ENCODE peak calls at places on chromosomes 7 and 10, in eight cellular contexts. R is GM10248, X is EL, B is heart right ventricle, H is Caki2, U is amygdala, V is AG04450, A is T47D. J is an unnamed sample.

GRCh38 chr7:106285801-106286492 is 1.2 kb upstream of the NAMPT start:
- DNase-seq in X (no peak), V (no peak), B (no peak), R (peak; percentile 70), H (peak; percentile 14), A (no peak), U (no peak), J (no peak)

GRCh38 chr7:151426486-151426905 is 13.4 kb downstream of the CRYGN start:
- DNase-seq in R (no peak), U (no peak), B (peak; percentile 55), H (peak; percentile 40), X (peak; percentile 95), A (no peak), V (peak; percentile 80), J (no peak)

GRCh38 chr7:79290841-79291497 is 162.5 kb downstream of the MAGI2 start:
- DNase-seq in B (no peak), A (no peak), U (no peak), X (peak; percentile 56), V (no peak), R (no peak), H (no peak), J (no peak)

GRCh38 chr7:142025896-142026295 is 30.2 kb downstream of the MGAM start:
- DNase-seq in U (no peak), X (peak; percentile 58), A (no peak), H (no peak), V (no peak), R (no peak), B (no peak), J (no peak)

GRCh38 chr7:90597527-90597871 is 1.4 kb downstream of the CDK14 start:
- DNase-seq in U (no peak), X (no peak), V (no peak), A (no peak), B (no peak), H (no peak), R (no peak), J (peak; percentile 30)

GRCh38 chr10:63375006-63375405 is 90.8 kb downstream of the JMJD1C start:
- DNase-seq in V (no peak), B (no peak), H (no peak), R (no peak), X (peak; percentile 50), A (no peak), U (no peak), J (no peak)

GRCh38 chr7:139108256-139109187 is 998 bp downstream of the ZC3HAV1 start:
- DNase-seq in R (peak; percentile 36), A (no peak), H (peak; percentile 59), V (no peak), U (no peak), B (peak; percentile 29), X (no peak), J (peak; percentile 60)

GRCh38 chr10:53379951-53380350 is 607.4 kb upstream of the MBL2 start:
- DNase-seq in X (no peak), V (no peak), A (no peak), B (no peak), R (no peak), H (peak; percentile 38), U (no peak), J (no peak)

GRCh38 chr10:95841711-95842498 is 65.9 kb upstream of the CC2D2B start:
- DNase-seq in B (no peak), A (peak; percentile 81), X (peak; percentile 64), U (no peak), R (peak; percentile 38), H (peak; percentile 28), V (peak; percentile 27), J (peak; percentile 27)

GRCh38 chr10:97553575-97554100 is 18.9 kb upstream of the ANKRD2 start:
- DNase-seq in R (peak; percentile 65), B (peak; percentile 65), H (peak; percentile 68), A (peak; percentile 85), V (no peak), U (peak; percentile 63), X (peak; percentile 71), J (peak; percentile 70)

GRCh38 chr10:103145046-103145445 is 48.0 kb downstream of the NT5C2 start:
- DNase-seq in A (no peak), R (no peak), X (peak; percentile 59), V (peak; percentile 60), H (no peak), B (no peak), U (no peak), J (no peak)

GRCh38 chr10:69453759-69454158 is 2.5 kb downstream of the TSPAN15 start:
- DNase-seq in V (no peak), X (no peak), B (no peak), H (no peak), R (no peak), U (no peak), A (peak; percentile 73), J (no peak)

GRCh38 chr10:84416245-84416555 is 87.8 kb downstream of the CCSER2 start:
- DNase-seq in V (no peak), X (no peak), U (no peak), B (no peak), H (no peak), R (no peak), A (no peak), J (no peak)

GRCh38 chr10:16950686-16951681 is 133.8 kb upstream of the RSU1 start:
- DNase-seq in B (no peak), A (no peak), R (no peak), H (peak; percentile 64), V (no peak), X (peak; percentile 77), U (peak; percentile 3), J (no peak)

GRCh38 chr7:17144313-17144712 is 154.1 kb upstream of the AHR start:
- DNase-seq in R (no peak), B (no peak), U (no peak), X (peak; percentile 87), V (no peak), A (no peak), H (no peak), J (no peak)

GRCh38 chr7:2812119-2812487 is 32.0 kb downstream of the GNA12 start:
- DNase-seq in H (no peak), A (no peak), R (no peak), X (no peak), U (no peak), V (no peak), B (no peak), J (no peak)

GRCh38 chr10:5343561-5343960 is 21.2 kb upstream of the UCN3 start:
- DNase-seq in X (peak; percentile 20), A (peak; percentile 48), H (no peak), B (no peak), R (no peak), V (no peak), U (no peak), J (no peak)

GRCh38 chr7:98329974-98330373 is 48.5 kb downstream of the BRI3 start:
- DNase-seq in B (no peak), R (no peak), X (no peak), U (no peak), V (no peak), A (no peak), H (no peak), J (no peak)

GRCh38 chr10:58590152-58590551 is 77.5 kb downstream of the BICC1 start:
- DNase-seq in H (no peak), X (peak; percentile 96), B (no peak), R (no peak), V (peak; percentile 87), U (no peak), A (no peak), J (no peak)

J was measured in HuH-7.5.